ENCODE peak calls at places on chromosome 11, in nine cellular contexts. K, O, T, C, Z, D, J, X and L are unnamed samples.

GRCh38 chr11:78428773-78429172 is 11.2 kb upstream of the GAB2 start:
- DNase-seq in T (no peak), O (no peak), J (no peak), D (no peak), Z (no peak), K (no peak), C (no peak), X (no peak), L (no peak)

GRCh38 chr11:44229003-44229570 is 80.9 kb downstream of the ALX4 start:
- DNase-seq in C (no peak), X (peak; percentile 68), J (no peak), T (no peak), K (no peak), Z (no peak), O (no peak), D (no peak), L (no peak)

GRCh38 chr11:75262961-75263852 is 22.6 kb downstream of the TPBGL start:
- DNase-seq in X (no peak), D (no peak), Z (no peak), T (no peak), K (no peak), J (peak; percentile 34), O (no peak), C (no peak), L (no peak)

GRCh38 chr11:128467610-128468041 is 119.7 kb downstream of the ETS1 start:
- DNase-seq in X (no peak), T (peak; percentile 87), K (no peak), D (no peak), O (peak; percentile 78), Z (no peak), J (no peak), C (no peak), L (no peak)

GRCh38 chr11:13009476-13009920 is 382 bp downstream of the RASSF10 start:
- DNase-seq in Z (no peak), K (no peak), C (no peak), T (no peak), O (no peak), J (no peak), D (no peak), X (no peak), L (no peak)

GRCh38 chr11:124115782-124116616 is 749 bp downstream of the VWA5A start:
- DNase-seq in D (no peak), O (no peak), T (no peak), C (no peak), J (no peak), Z (no peak), K (no peak), X (peak; percentile 55), L (no peak)

GRCh38 chr11:30501744-30502143 is 84.4 kb downstream of the MPPED2 start:
- DNase-seq in D (no peak), T (no peak), K (no peak), C (no peak), Z (no peak), J (no peak), O (no peak), X (no peak), L (no peak)

GRCh38 chr11:12377824-12378593 is 638 bp downstream of the PARVA start:
- DNase-seq in Z (no peak), X (peak; percentile 88), K (peak; percentile 24), T (peak; percentile 68), J (peak; percentile 52), D (no peak), O (peak; percentile 87), C (no peak), L (peak; percentile 73)

GRCh38 chr11:70281114-70281729 is 10.7 kb downstream of the PPFIA1 start:
- DNase-seq in T (no peak), J (no peak), C (no peak), O (peak; percentile 71), D (no peak), Z (no peak), K (no peak), X (no peak), L (no peak)

GRCh38 chr11:77619576-77620198 is 17.9 kb downstream of the CLNS1A start:
- DNase-seq in O (peak; percentile 59), J (no peak), K (no peak), Z (peak; percentile 57), X (peak; percentile 69), C (peak; percentile 67), T (peak; percentile 56), D (no peak), L (peak; percentile 33)

GRCh38 chr11:110125632-110126031 is 32.4 kb downstream of the ZC3H12C start:
- DNase-seq in X (no peak), T (no peak), J (no peak), K (no peak), O (peak; percentile 80), D (no peak), Z (no peak), C (no peak), L (no peak)

GRCh38 chr11:114027941-114028340 is 31.6 kb upstream of the ZBTB16 start:
- DNase-seq in T (no peak), O (peak; percentile 29), K (no peak), X (no peak), C (peak; percentile 17), D (no peak), J (no peak), Z (no peak), L (no peak)
- TF ChIP-seq CTCF in T (no peak), O (peak; percentile 18), K (no peak), X (no peak), C (peak; percentile 60), D (no peak), J (no peak), Z (no peak), L (no peak)

GRCh38 chr11:26578998-26579635 is 7.1 kb upstream of the MUC15 start:
- DNase-seq in T (peak; percentile 48), K (no peak), J (no peak), Z (no peak), X (no peak), D (no peak), O (no peak), C (no peak), L (no peak)
- TF ChIP-seq CTCF in T (no peak), K (no peak), J (no peak), Z (no peak), X (no peak), D (no peak), O (no peak), C (no peak), L (no peak)

GRCh38 chr11:126870021-126870420 is 130.5 kb downstream of the KIRREL3 start:
- DNase-seq in J (no peak), O (no peak), X (no peak), D (no peak), Z (no peak), K (no peak), T (no peak), C (no peak), L (no peak)
- TF ChIP-seq CTCF in J (no peak), O (no peak), X (no peak), D (no peak), Z (no peak), K (no peak), T (no peak), C (no peak), L (no peak)

DNA sequence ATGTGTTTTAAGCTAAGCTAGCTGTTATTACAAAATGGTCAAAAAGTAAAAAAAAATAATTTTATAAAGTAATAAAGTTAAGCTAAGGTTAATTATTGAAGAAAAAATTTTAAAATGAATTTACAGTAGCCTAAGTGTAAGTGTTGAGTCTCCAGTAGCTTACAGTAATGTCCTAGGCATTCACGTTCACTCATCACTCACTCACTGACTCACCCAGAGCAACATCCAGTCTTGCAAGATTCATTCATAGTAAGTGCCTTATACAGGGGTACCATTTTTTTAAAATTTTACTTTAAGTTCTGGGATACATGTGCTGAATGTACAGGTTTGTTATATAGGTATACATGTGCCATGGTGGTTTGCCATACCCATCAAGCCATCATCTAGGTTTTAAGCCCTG is 11.6 kb upstream of the OOSP4B start:
- DNase-seq in J (no peak), O (no peak), X (no peak), Z (no peak), D (no peak), K (no peak), T (no peak), C (no peak), L (no peak)
- TF ChIP-seq CTCF in J (no peak), O (no peak), X (no peak), Z (no peak), D (no peak), K (no peak), T (no peak), C (no peak), L (no peak)

GRCh38 chr11:45804806-45805304 is at the start of gene SLC35C1:
- DNase-seq in O (peak; percentile 96), J (peak; percentile 97), Z (peak; percentile 96), C (peak; percentile 97), K (peak; percentile 97), X (peak; percentile 99), D (peak; percentile 90), T (peak; percentile 88), L (peak; percentile 95)

GRCh38 chr11:45805305-45806071 is 539 bp downstream of the SLC35C1 start:
- DNase-seq in D (peak; percentile 46), X (no peak), J (no peak), C (no peak), Z (no peak), K (peak; percentile 41), T (peak; percentile 59), O (peak; percentile 67), L (peak; percentile 45)

GRCh38 chr11:45806072-45806933 is 1.4 kb downstream of the SLC35C1 start:
- DNase-seq in Z (no peak), T (no peak), X (peak; percentile 25), O (no peak), J (no peak), K (no peak), D (no peak), C (no peak), L (no peak)

GRCh38 chr11:45807792-45808238 is 2.9 kb downstream of the SLC35C1 start:
- DNase-seq in D (no peak), C (no peak), T (no peak), J (no peak), Z (no peak), X (no peak), O (no peak), K (no peak), L (no peak)

GRCh38 chr11:45806937-45807791 is 2.2 kb downstream of the SLC35C1 start:
- DNase-seq in T (no peak), J (no peak), K (no peak), C (peak; percentile 13), X (no peak), D (no peak), Z (no peak), O (no peak), L (no peak)
- TF ChIP-seq CTCF in T (no peak), J (no peak), K (no peak), C (no peak), X (no peak), D (no peak), Z (no peak), O (no peak), L (no peak)